ENCODE peak calls at places on chromosomes 1 and 21, in ten cellular contexts. C is DND-41, Q is PC-9, X is OCI-LY7, I is IMR-90, M is H9, F is fibroblast of lung, T is mammary epithelial cell, R is neuronal stem cell, B is PC-3. P is an unnamed sample. For H3K4me1, the result is how much of the 10 kb centered on the place peaks cover.

GRCh38 chr1:183783342-183783741 is 21.6 kb upstream of the RGL1 start:
- DNase-seq in C (no peak), Q (no peak), X (no peak), I (peak), M (no peak), F (no peak), T (no peak), R (no peak), B (peak), P (no peak)

GRCh38 chr21:26818911-26819310 is 26.3 kb downstream of the ADAMTS1 start:
- DNase-seq in C (no peak), Q (no peak), X (no peak), I (no peak), M (no peak), F (no peak), T (no peak), R (peak), B (no peak), P (peak)

GRCh38 chr21:46208761-46209721 is 19.5 kb downstream of the LSS start:
- DNase-seq in C (no peak), Q (no peak), X (no peak), I (no peak), M (no peak), F (no peak), T (no peak), R (no peak), B (no peak), P (no peak)

GRCh38 chr1:67883069-67883468 is 49.8 kb upstream of the GNG12 start:
- DNase-seq in C (no peak), Q (peak), X (no peak), I (peak), M (no peak), F (peak), T (peak), R (no peak), B (peak), P (no peak)

GRCh38 chr1:192786617-192787016 is 22.2 kb upstream of the RGS2 start:
- DNase-seq in C (no peak), Q (no peak), X (no peak), I (no peak), M (no peak), F (no peak), T (no peak), R (no peak), B (no peak), P (no peak)

GRCh38 chr1:230552880-230553279 is 89.4 kb upstream of the COG2 start:
- DNase-seq in C (no peak), Q (no peak), X (no peak), I (no peak), M (no peak), F (no peak), T (no peak), R (no peak), B (no peak), P (no peak)

GRCh38 chr21:36450511-36450910 is 29.4 kb downstream of the CLDN14 start:
- DNase-seq in C (no peak), Q (no peak), X (no peak), I (peak), M (no peak), F (peak), T (no peak), R (no peak), B (peak), P (no peak)

GRCh38 chr1:69693921-69694320 is 126.2 kb downstream of the LRRC7 start:
- DNase-seq in C (no peak), Q (no peak), X (no peak), I (no peak), M (no peak), F (no peak), T (peak), R (no peak), B (no peak), P (no peak)

GRCh38 chr1:88890790-88891317 is 513 bp downstream of the GTF2B start:
- DNase-seq in C (peak), Q (peak), X (peak), I (peak), M (peak), F (peak), T (peak), R (peak), B (peak), P (peak)

GRCh38 chr1:112501810-112502641 is 6.7 kb upstream of the WNT2B start:
- DNase-seq in C (no peak), Q (peak), X (no peak), I (peak), M (peak), F (peak), T (peak), R (peak), B (peak), P (peak)

GRCh38 chr1:222711319-222712252 is 705 bp downstream of the AIDA start:
- DNase-seq in C (peak), Q (peak), X (peak), I (peak), M (peak), F (peak), T (peak), R (peak), B (peak), P (peak)

GRCh38 chr1:68230901-68231626 is 1.3 kb downstream of the WLS start:
- DNase-seq in C (no peak), Q (no peak), X (no peak), I (no peak), M (no peak), F (no peak), T (peak), R (no peak), B (peak), P (peak)

GRCh38 chr1:90716552-90717355 is at the start of gene BARHL2:
- DNase-seq in C (no peak), Q (no peak), X (no peak), I (no peak), M (peak), F (no peak), T (no peak), R (no peak), B (no peak), P (peak)

GRCh38 chr1:4527819-4528218 is 126.6 kb upstream of the AJAP1 start:
- DNase-seq in C (no peak), Q (no peak), X (no peak), I (no peak), M (no peak), F (no peak), T (no peak), R (no peak), B (no peak), P (no peak)

GRCh38 chr1:66247415-66248208 is 286.3 kb upstream of the SGIP1 start:
- DNase-seq in C (no peak), Q (no peak), X (no peak), I (no peak), M (no peak), F (no peak), T (no peak), R (no peak), B (no peak), P (no peak)

GRCh38 chr1:101506541-101507164 is 269.8 kb downstream of the S1PR1 start:
- DNase-seq in C (peak), Q (no peak), X (peak), I (peak), M (no peak), F (peak), T (peak), R (peak), B (peak), P (peak)

GRCh38 chr1:154974086-154974807 is at the start of gene CKS1B:
- DNase-seq in C (peak), Q (peak), X (peak), I (peak), M (peak), F (peak), T (peak), R (peak), B (peak), P (peak)

DNA sequence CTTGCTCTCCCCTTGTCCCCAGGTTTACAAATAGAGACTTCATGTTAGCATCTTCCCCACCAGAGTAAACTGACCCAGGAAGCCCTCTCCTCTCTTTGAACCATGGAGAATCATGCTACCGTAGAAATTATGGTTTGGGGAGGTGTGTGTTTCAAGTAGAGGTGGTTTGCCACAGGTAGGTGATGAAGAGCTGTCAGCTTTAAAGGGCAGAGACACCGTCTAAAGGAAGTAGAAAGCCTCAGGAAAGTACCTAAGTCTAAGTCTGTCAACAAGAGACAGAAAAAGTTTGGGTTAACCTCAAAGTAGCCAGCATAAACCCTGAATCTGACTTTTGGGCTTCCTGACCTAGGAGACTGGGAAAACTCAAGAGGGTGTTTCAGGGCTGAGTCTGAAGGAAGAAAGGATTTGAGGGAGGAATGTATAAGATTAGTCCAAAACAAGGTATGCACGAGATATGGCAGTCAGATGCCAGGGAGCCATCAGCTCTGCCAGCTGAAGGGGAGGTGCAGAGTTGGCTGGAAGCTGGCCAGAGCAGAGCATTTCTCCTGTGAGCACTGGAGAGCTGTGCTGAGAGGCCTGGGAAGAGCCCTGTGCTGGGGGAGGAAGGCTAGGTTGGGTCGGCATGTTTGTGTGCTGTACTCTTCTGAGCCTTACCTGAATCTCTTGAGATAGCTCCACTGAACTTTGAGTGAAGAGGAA is 14.3 kb downstream of the ADAMTSL4 start:
- DNase-seq in C (no peak), Q (no peak), X (peak), I (peak), M (no peak), F (no peak), T (peak), R (no peak), B (peak), P (no peak)
- H3K4me2 ChIP-seq in C (peak), Q (peak), X (peak), I (no peak), M (no peak), F (no peak), T (peak), R (no peak), B (no peak), P (peak)

DNA sequence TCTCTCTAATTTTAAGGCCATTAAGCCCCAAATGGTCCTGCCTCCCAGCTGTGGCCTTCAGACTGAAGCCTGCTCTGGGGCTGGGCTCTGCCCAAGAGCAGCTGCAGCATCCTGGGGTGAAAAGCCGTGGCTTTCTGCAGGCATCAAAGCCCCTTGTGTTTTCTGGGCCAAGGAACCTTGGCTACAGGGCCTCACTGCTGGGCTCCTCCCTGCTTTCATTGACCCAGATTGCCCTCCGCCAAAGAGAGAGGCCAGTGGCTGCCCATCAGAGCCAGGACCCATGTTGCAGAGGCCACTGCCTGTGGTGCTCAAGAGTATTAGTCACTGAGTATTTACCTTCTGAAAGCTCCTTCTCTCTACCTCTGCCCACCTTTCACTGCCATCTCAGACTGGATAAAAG is 1.6 kb downstream of the ZNF648 start:
- DNase-seq in C (no peak), Q (no peak), X (no peak), I (no peak), M (no peak), F (no peak), T (no peak), R (no peak), B (no peak), P (no peak)
- H3K4me1 ChIP-seq in C (under half), Q (under half), X (under half), I (under half), M (under half), F (under half), T (under half), R (under half), B (under half), P (under half)

DNA sequence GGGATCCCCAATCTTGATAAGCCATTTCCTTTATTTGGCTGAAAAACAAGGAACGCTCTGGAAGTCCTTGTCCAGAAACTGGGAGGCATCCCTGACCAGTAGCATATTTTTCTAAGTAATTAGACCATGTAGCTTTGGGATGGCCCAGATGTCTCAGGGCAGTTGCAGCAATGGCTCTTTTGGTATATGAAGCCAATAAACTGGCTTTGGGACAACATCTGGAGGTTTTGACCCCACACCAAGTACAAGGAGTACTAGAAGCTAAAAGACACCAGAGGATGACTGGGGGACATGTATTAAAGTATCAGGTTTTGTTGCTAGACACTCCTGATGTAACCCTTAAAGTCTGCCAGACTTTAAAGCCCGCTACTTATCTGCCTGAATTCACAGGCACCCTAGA is 81.1 kb upstream of the KIAA0040 start:
- DNase-seq in C (no peak), Q (no peak), X (no peak), I (no peak), M (no peak), F (no peak), T (no peak), R (no peak), B (no peak), P (no peak)
- H3K4me2 ChIP-seq in C (no peak), Q (no peak), X (no peak), I (no peak), M (no peak), F (no peak), T (no peak), R (no peak), B (no peak), P (no peak)

DNA sequence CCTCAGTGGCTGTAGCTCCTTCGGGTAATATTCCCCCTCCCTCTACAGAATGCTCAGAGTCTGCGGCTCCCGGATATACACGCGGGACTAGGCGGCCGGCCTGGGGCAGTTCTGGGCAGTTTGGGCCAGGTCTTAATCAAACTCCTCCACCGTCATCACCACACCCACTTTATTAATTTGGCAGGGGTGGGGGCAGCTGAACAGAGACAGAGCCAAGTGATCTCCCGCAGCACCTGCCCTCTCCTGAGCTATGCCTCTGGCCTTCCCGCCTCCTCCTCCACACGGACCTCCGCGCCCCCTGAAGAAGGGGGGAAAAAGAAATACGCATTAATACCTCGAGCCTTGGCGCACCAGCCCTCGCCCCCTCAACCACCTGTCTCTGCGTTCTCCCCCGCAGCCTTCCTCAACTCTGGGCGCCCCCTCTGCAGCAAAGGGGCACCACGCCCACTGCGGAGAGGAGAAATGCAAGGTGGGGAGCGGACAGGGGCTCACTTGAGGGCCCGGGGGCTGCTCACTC is 42.6 kb downstream of the CD34 start:
- DNase-seq in C (peak), Q (no peak), X (peak), I (no peak), M (no peak), F (no peak), T (peak), R (no peak), B (peak), P (peak)
- H3K4me1 ChIP-seq in C (half or more), Q (under half), X (under half), I (under half), M (under half), F (under half), T (under half), R (under half), B (half or more), P (under half)

GRCh38 chr1:24762133-24762676 is 17.0 kb downstream of the CLIC4 start:
- DNase-seq in C (no peak), Q (no peak), X (no peak), I (peak), M (no peak), F (peak), T (peak), R (no peak), B (no peak), P (no peak)
- H3K4me2 ChIP-seq in C (no peak), Q (no peak), X (no peak), I (peak), M (no peak), F (no peak), T (peak), R (no peak), B (no peak), P (no peak)

GRCh38 chr1:153628638-153629342 is 556 bp downstream of the S100A1 start:
- DNase-seq in C (no peak), Q (no peak), X (no peak), I (no peak), M (no peak), F (no peak), T (no peak), R (no peak), B (no peak), P (no peak)

GRCh38 chr1:153631047-153632022 is 2.5 kb upstream of the CHTOP start:
- DNase-seq in C (no peak), Q (no peak), X (no peak), I (no peak), M (no peak), F (peak), T (no peak), R (no peak), B (no peak), P (no peak)

GRCh38 chr1:153629971-153630370 is 1.7 kb downstream of the S100A1 start:
- DNase-seq in C (no peak), Q (no peak), X (no peak), I (no peak), M (no peak), F (no peak), T (no peak), R (no peak), B (no peak), P (no peak)

GRCh38 chr1:153629343-153629665 is 1.1 kb downstream of the S100A1 start:
- DNase-seq in C (no peak), Q (no peak), X (no peak), I (no peak), M (no peak), F (no peak), T (no peak), R (no peak), B (no peak), P (no peak)

DNA sequence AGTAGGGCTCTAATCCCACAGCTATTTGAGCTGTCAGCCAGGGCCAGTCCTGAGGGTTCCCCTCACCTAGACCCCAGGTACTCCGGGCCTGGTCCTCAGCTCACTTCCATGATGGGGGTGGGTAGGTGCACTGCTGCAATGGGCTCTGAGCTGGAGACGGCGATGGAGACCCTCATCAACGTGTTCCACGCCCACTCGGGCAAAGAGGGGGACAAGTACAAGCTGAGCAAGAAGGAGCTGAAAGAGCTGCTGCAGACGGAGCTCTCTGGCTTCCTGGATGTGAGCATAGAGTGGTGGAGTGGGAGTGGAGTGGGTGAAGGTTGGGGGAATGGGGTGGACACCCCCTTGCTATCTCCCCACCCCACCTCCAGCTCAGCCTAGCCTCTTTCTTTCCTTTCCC is 2.1 kb downstream of the S100A1 start:
- DNase-seq in C (no peak), Q (no peak), X (no peak), I (no peak), M (no peak), F (no peak), T (no peak), R (no peak), B (no peak), P (no peak)
- H3K4me1 ChIP-seq in C (under half), Q (under half), X (under half), I (under half), M (under half), F (under half), T (under half), R (under half), B (under half), P (under half)

GRCh38 chr1:205060746-205061145 is 17.7 kb downstream of the CNTN2 start:
- DNase-seq in C (no peak), Q (no peak), X (no peak), I (no peak), M (no peak), F (no peak), T (no peak), R (no peak), B (no peak), P (no peak)

GRCh38 chr1:205062319-205062718 is 19.3 kb downstream of the CNTN2 start:
- DNase-seq in C (no peak), Q (no peak), X (no peak), I (no peak), M (no peak), F (no peak), T (no peak), R (no peak), B (no peak), P (no peak)

GRCh38 chr1:205061665-205062069 is 18.7 kb downstream of the CNTN2 start:
- DNase-seq in C (peak), Q (peak), X (peak), I (peak), M (peak), F (peak), T (peak), R (peak), B (peak), P (peak)

GRCh38 chr1:205059660-205060059 is 16.6 kb downstream of the CNTN2 start:
- DNase-seq in C (no peak), Q (no peak), X (no peak), I (no peak), M (no peak), F (no peak), T (no peak), R (no peak), B (no peak), P (no peak)

DNA sequence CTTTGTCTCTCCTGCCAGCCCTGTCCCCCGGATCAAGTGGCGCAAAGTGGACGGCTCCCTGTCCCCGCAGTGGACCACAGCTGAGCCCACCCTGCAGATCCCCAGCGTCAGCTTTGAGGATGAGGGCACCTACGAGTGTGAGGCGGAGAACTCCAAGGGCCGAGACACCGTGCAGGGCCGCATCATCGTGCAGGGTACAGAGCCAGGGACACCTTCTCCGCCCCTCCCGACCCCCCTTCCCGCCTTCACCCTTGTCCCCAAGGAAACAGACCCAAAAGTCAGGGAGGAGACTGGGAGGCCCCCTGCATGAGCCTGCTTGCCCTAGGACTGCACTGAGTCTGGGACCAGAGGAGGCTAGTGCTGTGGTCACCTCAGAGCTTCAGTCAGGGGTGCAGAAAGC is 18.2 kb downstream of the CNTN2 start:
- DNase-seq in C (no peak), Q (no peak), X (no peak), I (no peak), M (no peak), F (no peak), T (no peak), R (no peak), B (no peak), P (no peak)
- H3K4me2 ChIP-seq in C (no peak), Q (no peak), X (no peak), I (no peak), M (no peak), F (no peak), T (no peak), R (no peak), B (no peak), P (no peak)